ENCODE peak calls at places on chromosomes 6 and 20, in five cellular contexts. B, Y, W, C and T are unnamed samples.
A peak's percentile ranks its signal among the peaks of the same experiment; 100 is the strongest.

GRCh38 chr6:157484181-157484580 is 103.2 kb downstream of the ZDHHC14 start:
- DNase-seq in B (no peak), Y (no peak), W (no peak), C (no peak), T (no peak)

GRCh38 chr6:148779142-148779562 is 32.3 kb downstream of the UST start:
- DNase-seq in B (no peak), Y (no peak), W (no peak), C (no peak), T (no peak)

GRCh38 chr6:12271997-12272396 is 18.2 kb upstream of the EDN1 start:
- DNase-seq in B (no peak), Y (no peak), W (no peak), C (no peak), T (no peak)

GRCh38 chr6:128963561-128963960 is 80.6 kb downstream of the LAMA2 start:
- DNase-seq in B (no peak), Y (no peak), W (no peak), C (peak; percentile 6), T (no peak)

GRCh38 chr6:3320238-3320637 is 61.5 kb downstream of the PSMG4 start:
- DNase-seq in B (no peak), Y (no peak), W (no peak), C (no peak), T (no peak)

GRCh38 chr20:34421766-34422466 is 58.8 kb downstream of the ITCH start:
- DNase-seq in B (no peak), Y (no peak), W (no peak), C (no peak), T (no peak)

GRCh38 chr6:109236140-109237081 is 141.1 kb downstream of the CEP57L1 start:
- DNase-seq in B (peak; percentile 83), Y (no peak), W (peak; percentile 44), C (no peak), T (no peak)

GRCh38 chr6:40763001-40763400 is 175.8 kb upstream of the LRFN2 start:
- DNase-seq in B (no peak), Y (no peak), W (no peak), C (no peak), T (no peak)

GRCh38 chr6:73369563-73369962 is at the start of gene OOEP:
- DNase-seq in B (no peak), Y (no peak), W (no peak), C (no peak), T (no peak)

GRCh38 chr20:60071965-60072364 is 113.7 kb downstream of the CDH26 start:
- DNase-seq in B (no peak), Y (no peak), W (no peak), C (no peak), T (no peak)

GRCh38 chr6:41732601-41733348 is 2.6 kb downstream of the TFEB start:
- DNase-seq in B (no peak), Y (no peak), W (no peak), C (no peak), T (no peak)

GRCh38 chr6:30818426-30818841 is 65.9 kb upstream of the DDR1 start:
- DNase-seq in B (no peak), Y (no peak), W (no peak), C (peak; percentile 41), T (no peak)

GRCh38 chr20:31758521-31758920 is 19.4 kb downstream of the TPX2 start:
- DNase-seq in B (no peak), Y (no peak), W (no peak), C (no peak), T (no peak)

GRCh38 chr6:56863366-56863765 is 91.5 kb upstream of the BEND6 start:
- DNase-seq in B (no peak), Y (no peak), W (no peak), C (peak; percentile 78), T (no peak)

GRCh38 chr6:15916581-15916980 is 212.3 kb upstream of the MYLIP start:
- DNase-seq in B (no peak), Y (no peak), W (no peak), C (no peak), T (no peak)

GRCh38 chr6:144878577-144878976 is 593.4 kb downstream of the UTRN start:
- DNase-seq in B (no peak), Y (no peak), W (no peak), C (peak; percentile 12), T (no peak)

GRCh38 chr20:25024171-25024570 is 31.6 kb upstream of the APMAP start:
- DNase-seq in B (no peak), Y (no peak), W (peak; percentile 1), C (no peak), T (no peak)

GRCh38 chr6:56288347-56288746 is 41.0 kb upstream of the COL21A1 start:
- DNase-seq in B (no peak), Y (no peak), W (no peak), C (no peak), T (no peak)

GRCh38 chr6:3309391-3310050 is 50.8 kb downstream of the PSMG4 start:
- DNase-seq in B (no peak), Y (no peak), W (no peak), C (no peak), T (no peak)

GRCh38 chr6:88358846-88359245 is 192.7 kb upstream of the CNR1 start:
- DNase-seq in B (no peak), Y (no peak), W (no peak), C (no peak), T (no peak)

GRCh38 chr20:51434556-51435256 is 107.8 kb downstream of the NFATC2 start:
- DNase-seq in B (no peak), Y (no peak), W (no peak), C (no peak), T (no peak)

GRCh38 chr6:139753198-139753861 is 378.9 kb upstream of the CITED2 start:
- DNase-seq in B (no peak), Y (no peak), W (no peak), C (no peak), T (no peak)

GRCh38 chr6:56850618-56851017 is 104.3 kb upstream of the BEND6 start:
- DNase-seq in B (no peak), Y (no peak), W (no peak), C (no peak), T (no peak)

GRCh38 chr20:35511814-35512420 is 17.5 kb downstream of the C20orf173 start:
- DNase-seq in B (no peak), Y (no peak), W (peak; percentile 58), C (peak; percentile 54), T (no peak)

GRCh38 chr6:90411292-90411781 is 114.7 kb upstream of the BACH2 start:
- DNase-seq in B (no peak), Y (no peak), W (no peak), C (no peak), T (no peak)

GRCh38 chr6:142378138-142378875 is 76.5 kb downstream of the ADGRG6 start:
- DNase-seq in B (no peak), Y (no peak), W (no peak), C (peak; percentile 92), T (no peak)

GRCh38 chr6:46501136-46502089 is 10.2 kb upstream of the RCAN2 start:
- DNase-seq in B (no peak), Y (no peak), W (no peak), C (no peak), T (no peak)

GRCh38 chr6:136114661-136115060 is 135.4 kb downstream of the MTFR2 start:
- DNase-seq in B (no peak), Y (no peak), W (no peak), C (no peak), T (no peak)

GRCh38 chr20:54706581-54706980 is 231.2 kb downstream of the DOK5 start:
- DNase-seq in B (no peak), Y (no peak), W (no peak), C (no peak), T (no peak)

GRCh38 chr6:142675517-142675916 is 269.5 kb downstream of the HIVEP2 start:
- DNase-seq in B (no peak), Y (no peak), W (no peak), C (no peak), T (no peak)

GRCh38 chr6:116697475-116697874 is 16.5 kb downstream of the KPNA5 start:
- DNase-seq in B (no peak), Y (no peak), W (no peak), C (no peak), T (no peak)

GRCh38 chr20:33062750-33063149 is 9.0 kb downstream of the BPIFB3 start:
- DNase-seq in B (no peak), Y (no peak), W (no peak), C (no peak), T (no peak)

GRCh38 chr6:116446399-116446798 is 14.8 kb upstream of the CALHM6 start:
- DNase-seq in B (no peak), Y (no peak), W (no peak), C (no peak), T (no peak)